ENCODE peak calls at places on chromosome 21, in eight cellular contexts. M, W, F, B, E, G, H and Q are unnamed samples. For H3K36me3, the result is how much of the 10 kb centered on the place peaks cover.

GRCh38 chr21:31731112-31731801 is 661 bp downstream of the SCAF4 start:
- DNase-seq in B (peak), W (peak), G (peak), E (peak), H (no peak), F (peak), M (peak), Q (no peak)

GRCh38 chr21:18417361-18417760 is 13.8 kb upstream of the TMPRSS15 start:
- DNase-seq in E (no peak), F (no peak), H (no peak), B (no peak), G (no peak), W (no peak), M (no peak), Q (no peak)

GRCh38 chr21:41490330-41490729 is 17.6 kb downstream of the TMPRSS2 start:
- DNase-seq in W (no peak), G (no peak), B (no peak), F (no peak), E (no peak), M (no peak), H (no peak), Q (no peak)

GRCh38 chr21:17725339-17725738 is 93.8 kb downstream of the C21orf91 start:
- DNase-seq in H (no peak), E (no peak), W (no peak), G (no peak), F (no peak), B (no peak), M (no peak), Q (no peak)

GRCh38 chr21:31557956-31558838 is 101.3 kb upstream of the SOD1 start:
- DNase-seq in G (no peak), F (no peak), W (peak), H (no peak), B (no peak), E (no peak), M (no peak), Q (no peak)

GRCh38 chr21:41641821-41642368 is 125.0 kb downstream of the RIPK4 start:
- DNase-seq in E (no peak), B (peak), H (peak), M (no peak), G (no peak), W (no peak), F (peak), Q (no peak)

GRCh38 chr21:41802684-41803083 is 35.8 kb upstream of the RIPK4 start:
- DNase-seq in E (peak), B (peak), W (peak), G (no peak), H (no peak), F (no peak), M (no peak), Q (no peak)

GRCh38 chr21:41879190-41879998 is at the start of gene PRDM15:
- DNase-seq in E (peak), H (peak), G (peak), M (peak), W (peak), B (peak), F (peak), Q (no peak)

GRCh38 chr21:43357708-43358430 is 69.1 kb downstream of the SIK1 start:
- DNase-seq in E (no peak), H (no peak), F (no peak), G (no peak), M (no peak), B (no peak), W (no peak), Q (no peak)

GRCh38 chr21:43361127-43361492 is 65.8 kb downstream of the SIK1 start:
- DNase-seq in W (peak), F (no peak), B (no peak), M (no peak), G (no peak), E (peak), H (no peak), Q (no peak)

GRCh38 chr21:43360441-43361126 is 66.3 kb downstream of the SIK1 start:
- DNase-seq in W (no peak), B (no peak), H (no peak), M (no peak), G (no peak), F (no peak), E (no peak), Q (no peak)

GRCh38 chr21:43361493-43362296 is 65.2 kb downstream of the SIK1 start:
- DNase-seq in W (peak), G (no peak), M (no peak), E (peak), B (peak), H (peak), F (no peak), Q (no peak)

DNA sequence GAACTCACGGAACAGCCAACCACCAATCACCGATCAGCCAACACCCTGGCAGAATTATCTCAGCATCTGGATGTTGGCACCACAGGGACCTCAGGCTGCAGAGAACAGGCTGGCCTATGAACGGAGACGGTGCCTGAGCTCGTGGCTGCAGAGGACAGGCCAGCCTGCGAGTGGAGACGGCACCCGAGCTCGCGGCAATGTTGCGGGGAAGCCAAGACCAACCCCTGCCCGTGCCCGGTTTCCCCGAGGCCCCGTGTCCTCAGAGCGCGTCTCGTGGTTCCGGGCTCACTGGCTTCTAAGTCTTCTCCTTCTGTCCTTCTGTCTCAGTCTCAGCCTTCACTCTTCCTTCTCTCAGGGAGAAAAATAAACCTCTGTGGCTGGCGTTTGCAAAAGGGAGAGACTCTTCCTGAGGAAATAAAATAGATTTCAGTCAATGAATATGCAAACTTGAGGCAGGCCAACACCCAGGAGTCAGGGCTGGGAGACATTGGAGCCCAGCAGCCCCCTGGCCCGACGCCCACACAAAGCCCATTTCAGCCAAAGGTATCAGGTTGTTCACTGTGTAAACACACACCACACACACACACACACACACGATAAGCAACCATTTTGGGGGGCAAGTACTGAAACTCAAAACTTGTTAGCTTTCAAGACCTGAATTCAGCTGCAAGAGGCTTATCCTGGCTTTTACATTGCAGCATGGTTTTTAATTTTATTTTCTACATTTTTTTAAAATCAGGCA is 67.7 kb downstream of the SIK1 start:
- DNase-seq in F (no peak), E (no peak), B (no peak), W (no peak), G (no peak), H (no peak), M (no peak), Q (no peak)
- TF ChIP-seq POLR2AphosphoS5 in F (no peak), E (no peak), B (no peak), W (no peak), G (no peak), H (no peak), M (no peak), Q (no peak)

DNA sequence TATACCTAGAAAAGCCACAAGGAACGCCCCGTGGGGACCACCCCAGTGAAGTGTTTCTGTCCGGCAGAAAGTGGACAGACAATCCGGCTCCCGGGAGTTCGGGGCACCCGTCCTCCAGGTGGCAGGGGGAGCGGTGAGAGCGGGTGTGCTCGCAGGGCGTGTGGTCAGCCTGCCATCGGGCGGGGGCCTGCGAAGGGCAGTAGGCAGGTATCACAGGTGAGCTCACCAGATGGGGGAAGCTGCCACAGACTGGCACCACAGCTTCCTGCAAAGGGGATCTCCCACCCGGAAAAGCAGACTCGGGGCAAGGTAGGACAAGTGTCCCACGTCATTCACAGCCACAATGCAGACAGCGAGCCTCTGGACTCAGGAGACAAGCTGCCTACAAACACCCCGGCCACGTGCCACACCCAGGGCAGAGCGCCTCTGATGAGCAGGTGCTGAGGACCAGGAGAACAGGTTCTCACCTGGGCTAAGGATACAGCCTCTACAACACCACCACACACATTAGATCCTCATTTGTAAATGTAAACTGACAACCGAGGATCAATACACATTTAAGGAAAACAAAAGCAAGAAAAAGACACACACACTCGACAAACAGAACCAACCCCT is 36.4 kb downstream of the VPS26C start:
- DNase-seq in G (no peak), F (no peak), E (no peak), B (no peak), M (no peak), H (no peak), W (no peak), Q (no peak)
- H3K36me3 ChIP-seq in G (half or more), F (half or more), E (under half), B (half or more), M (half or more), H (under half), W (under half), Q (under half)

DNA sequence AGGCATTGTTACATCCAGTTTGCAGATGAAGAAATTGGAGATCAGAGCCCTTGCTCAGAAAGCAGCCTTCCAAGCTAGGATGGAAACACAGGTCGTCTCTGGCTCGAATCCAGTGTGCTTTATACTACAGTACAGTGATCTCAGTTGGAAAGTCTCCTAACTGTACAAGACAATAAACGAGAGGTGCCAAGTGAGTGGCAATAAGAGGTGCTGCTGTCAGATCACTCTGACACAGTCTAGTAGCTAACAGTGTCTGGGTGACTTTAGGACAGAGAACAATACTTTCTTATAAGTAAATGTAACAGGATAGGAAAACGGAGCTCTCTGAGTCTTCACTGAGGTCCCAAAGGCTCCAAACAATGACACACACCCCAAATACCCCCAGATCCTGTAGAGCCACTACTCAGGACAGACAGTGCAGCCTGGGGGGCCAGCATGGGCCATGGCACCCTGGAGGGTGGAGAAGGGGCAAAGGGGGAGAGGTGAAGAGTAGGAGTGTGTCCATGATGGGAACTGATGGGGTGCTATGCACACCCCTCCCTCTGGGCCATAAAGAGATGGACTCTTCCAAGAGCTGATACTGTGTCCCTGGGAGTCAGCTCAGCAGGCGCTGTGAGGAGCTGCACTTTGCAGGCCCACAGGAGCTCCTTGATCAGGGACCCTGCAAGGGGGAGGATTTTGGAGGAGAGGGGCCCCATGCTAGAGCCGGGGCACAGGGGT is 3.3 kb downstream of the SH3BGR start:
- DNase-seq in H (no peak), M (no peak), F (no peak), B (no peak), W (no peak), E (no peak), G (no peak), Q (no peak)
- H3K4me3 ChIP-seq in H (no peak), M (no peak), F (no peak), B (no peak), W (no peak), E (no peak), G (no peak), Q (no peak)

DNA sequence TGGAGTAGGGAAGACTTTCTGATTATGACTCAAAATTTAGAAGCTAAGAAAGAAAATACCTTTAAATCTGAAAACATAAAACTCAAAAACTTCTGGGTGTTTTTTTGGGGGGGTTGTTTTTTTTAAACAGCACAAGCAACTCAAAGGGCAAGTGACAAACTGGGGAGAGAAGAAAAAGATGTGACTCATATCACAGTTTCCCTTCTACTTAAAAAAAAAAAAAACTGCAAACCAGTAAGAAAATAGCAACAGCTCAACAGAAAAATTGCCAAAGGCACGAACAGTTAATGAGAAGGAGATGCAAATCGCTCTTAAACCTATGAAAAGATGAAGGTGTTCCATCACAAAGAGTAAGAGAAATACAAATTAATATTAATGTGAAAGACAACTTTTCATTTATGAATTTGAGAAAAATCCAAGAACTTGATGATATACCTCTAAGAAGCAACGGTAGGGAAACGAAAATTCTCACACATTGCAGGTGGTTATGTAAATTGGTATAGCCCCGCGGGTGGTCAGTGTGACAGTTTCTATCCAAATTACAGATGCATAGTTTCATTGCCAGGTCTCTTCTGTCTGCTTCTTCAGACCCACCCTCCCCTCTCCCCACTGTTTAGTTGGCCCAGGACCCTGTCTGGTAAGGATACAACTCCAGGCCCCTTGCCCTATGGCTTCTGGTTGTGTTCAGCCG is 9.0 kb downstream of the IFNAR2 start:
- DNase-seq in M (no peak), W (peak), F (no peak), G (no peak), E (no peak), H (peak), B (no peak), Q (no peak)
- TF ChIP-seq POLR2AphosphoS5 in M (no peak), W (no peak), F (no peak), G (no peak), E (no peak), H (no peak), B (no peak), Q (no peak)

GRCh38 chr21:14241322-14241721 is 25.4 kb downstream of the RBM11 start:
- DNase-seq in H (no peak), F (no peak), M (no peak), W (no peak), G (no peak), E (no peak), B (no peak), Q (no peak)

GRCh38 chr21:14235101-14235500 is 19.1 kb downstream of the RBM11 start:
- DNase-seq in W (no peak), B (no peak), G (no peak), F (no peak), M (no peak), H (no peak), E (no peak), Q (no peak)

GRCh38 chr21:14236180-14236579 is 20.2 kb downstream of the RBM11 start:
- DNase-seq in G (no peak), W (no peak), M (no peak), H (no peak), F (no peak), E (no peak), B (no peak), Q (no peak)
- H3K36me3 ChIP-seq in G (under half), W (under half), M (under half), H (under half), F (under half), E (under half), B (under half), Q (under half)

GRCh38 chr21:38354231-38354630 is 97.4 kb downstream of the KCNJ15 start:
- DNase-seq in G (no peak), M (no peak), B (no peak), H (no peak), E (no peak), W (no peak), F (no peak), Q (no peak)

GRCh38 chr21:38350681-38351080 is 93.9 kb downstream of the KCNJ15 start:
- DNase-seq in B (no peak), E (no peak), M (no peak), H (no peak), G (no peak), F (peak), W (no peak), Q (no peak)

GRCh38 chr21:38351961-38352521 is 95.2 kb downstream of the KCNJ15 start:
- DNase-seq in M (no peak), B (no peak), G (no peak), F (peak), E (no peak), H (peak), W (no peak), Q (no peak)

GRCh38 chr21:38351176-38351959 is 94.6 kb downstream of the KCNJ15 start:
- DNase-seq in G (no peak), E (no peak), F (peak), H (no peak), M (no peak), W (no peak), B (no peak), Q (no peak)

GRCh38 chr21:38352536-38353219 is 95.9 kb downstream of the KCNJ15 start:
- DNase-seq in G (peak), F (peak), W (peak), M (peak), B (no peak), H (peak), E (peak), Q (no peak)
- H3K4me3 ChIP-seq in G (no peak), F (peak), W (no peak), M (no peak), B (no peak), H (no peak), E (no peak), Q (no peak)

DNA sequence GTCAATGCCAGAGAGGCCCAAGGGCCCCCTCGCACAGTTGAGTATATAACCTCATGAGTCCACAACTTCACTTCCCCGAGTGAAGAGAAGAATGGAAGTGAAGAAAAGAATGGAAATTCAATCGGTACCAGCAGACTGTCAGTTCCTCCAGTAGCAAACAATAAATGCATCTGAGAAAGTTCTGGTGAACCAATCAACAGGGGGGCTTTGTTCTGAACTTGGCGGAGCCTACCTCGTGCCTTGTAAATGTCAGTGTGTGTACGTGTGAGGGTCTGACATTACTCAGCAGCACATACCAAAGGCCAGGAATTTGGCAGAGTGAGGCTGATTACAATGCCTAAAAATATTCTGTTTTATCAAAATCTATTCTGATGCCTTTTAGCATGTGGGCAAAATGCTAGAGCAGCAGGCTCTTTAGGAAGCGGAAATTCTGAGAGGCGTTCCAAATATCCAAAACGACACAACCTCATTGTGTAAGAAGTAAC is 238.5 kb downstream of the LTN1 start:
- DNase-seq in G (no peak), W (peak), H (no peak), M (no peak), F (no peak), B (peak), E (no peak), Q (no peak)
- TF ChIP-seq POLR2AphosphoS5 in G (peak), W (peak), H (no peak), M (no peak), F (no peak), B (peak), E (no peak), Q (no peak)